ENCODE peak calls at places on chromosomes 12 and 14, in seven cellular contexts. R, Q, D, U, F, I and V are unnamed samples.

GRCh38 chr12:77559400-77560074 is 271.2 kb upstream of the NAV3 start:
- DNase-seq in R (no peak), Q (no peak), D (no peak), U (no peak), F (no peak), I (no peak), V (no peak)

GRCh38 chr12:104695453-104696148 is 238.9 kb downstream of the CHST11 start:
- DNase-seq in R (peak), Q (peak), D (no peak), U (no peak), F (peak), I (peak), V (no peak)

GRCh38 chr14:63770187-63770807 is 42.4 kb upstream of the SGPP1 start:
- DNase-seq in R (peak), Q (peak), D (peak), U (no peak), F (peak), I (peak), V (peak)

GRCh38 chr14:53621433-53621832 is 335.2 kb downstream of the BMP4 start:
- DNase-seq in R (no peak), Q (no peak), D (no peak), U (no peak), F (no peak), I (no peak), V (no peak)

GRCh38 chr12:127411141-127411915 is 855.6 kb upstream of the TMEM132C start:
- DNase-seq in R (no peak), Q (no peak), D (no peak), U (no peak), F (no peak), I (no peak), V (no peak)

GRCh38 chr14:76772300-76773187 is 11.3 kb downstream of the VASH1 start:
- DNase-seq in R (no peak), Q (no peak), D (no peak), U (no peak), F (no peak), I (no peak), V (no peak)

GRCh38 chr12:105748806-105749600 is 389.8 kb downstream of the NUAK1 start:
- DNase-seq in R (no peak), Q (no peak), D (no peak), U (no peak), F (no peak), I (no peak), V (no peak)

GRCh38 chr12:19847294-19848059 is 408.2 kb downstream of the AEBP2 start:
- DNase-seq in R (no peak), Q (no peak), D (no peak), U (no peak), F (no peak), I (no peak), V (no peak)

GRCh38 chr14:104654119-104654518 is 35.3 kb upstream of the INF2 start:
- DNase-seq in R (no peak), Q (no peak), D (no peak), U (no peak), F (no peak), I (no peak), V (no peak)

GRCh38 chr14:105398726-105399440 is 545 bp downstream of the TEX22 start:
- DNase-seq in R (no peak), Q (no peak), D (no peak), U (peak), F (no peak), I (no peak), V (no peak)

GRCh38 chr12:120286768-120287490 is 4.8 kb downstream of the RNU4-2 start:
- DNase-seq in R (no peak), Q (no peak), D (no peak), U (no peak), F (no peak), I (no peak), V (no peak)

GRCh38 chr12:48687595-48687994 is 5.6 kb upstream of the KANSL2 start:
- DNase-seq in R (no peak), Q (no peak), D (no peak), U (no peak), F (no peak), I (no peak), V (no peak)

GRCh38 chr14:70333703-70334102 is 25.8 kb downstream of the COX16 start:
- DNase-seq in R (no peak), Q (no peak), D (no peak), U (no peak), F (no peak), I (no peak), V (no peak)

GRCh38 chr12:39975374-39975918 is 130.4 kb downstream of the SLC2A13 start:
- DNase-seq in R (no peak), Q (no peak), D (no peak), U (no peak), F (no peak), I (no peak), V (no peak)

GRCh38 chr14:37889087-37889486 is 293.7 kb downstream of the TTC6 start:
- DNase-seq in R (no peak), Q (no peak), D (no peak), U (no peak), F (no peak), I (no peak), V (no peak)

GRCh38 chr14:52395728-52396127 is 81.6 kb downstream of the PTGER2 start:
- DNase-seq in R (no peak), Q (no peak), D (no peak), U (no peak), F (no peak), I (no peak), V (no peak)